ENCODE peak calls at places on chromosomes 4 and X, in nine cellular contexts. X, C, G, S, U, Q, F, D and L are unnamed samples.
A peak's percentile ranks its signal among the peaks of the same experiment; 100 is the strongest.

GRCh38 chr4:120692964-120693363 is 229.6 kb downstream of the PRDM5 start:
- DNase-seq in X (no peak), G (peak; percentile 78), U (no peak), D (peak; percentile 95), F (peak; percentile 73), C (no peak), Q (peak; percentile 93), S (no peak), L (peak; percentile 77)

GRCh38 chr4:115234405-115235093 is 121.1 kb upstream of the NDST4 start:
- DNase-seq in Q (peak; percentile 33), F (no peak), G (peak; percentile 24), D (no peak), U (no peak), X (no peak), S (no peak), C (no peak), L (no peak)

GRCh38 chrX:11287505-11287904 is 5.7 kb upstream of the AMELX start:
- DNase-seq in G (no peak), D (peak; percentile 42), F (no peak), C (no peak), Q (peak; percentile 10), S (no peak), X (no peak), U (no peak), L (no peak)

GRCh38 chrX:19334945-19335626 is 8.6 kb upstream of the PDHA1 start:
- DNase-seq in S (no peak), C (no peak), F (no peak), D (peak; percentile 49), U (no peak), Q (peak; percentile 0), G (no peak), X (no peak), L (peak; percentile 7)

GRCh38 chrX:55754861-55755294 is 37.3 kb downstream of the RRAGB start:
- DNase-seq in Q (no peak), S (no peak), X (no peak), D (no peak), G (no peak), U (no peak), F (no peak), C (no peak), L (no peak)

GRCh38 chrX:112819013-112819635 is 21.5 kb downstream of the AMOT start:
- DNase-seq in G (peak; percentile 30), C (no peak), S (no peak), U (no peak), Q (peak; percentile 7), D (peak; percentile 33), X (no peak), F (peak; percentile 57), L (no peak)

GRCh38 chrX:139930923-139931645 is 1.8 kb downstream of the ATP11C start:
- DNase-seq in X (no peak), F (no peak), Q (no peak), G (peak; percentile 26), U (peak; percentile 63), D (peak; percentile 22), C (no peak), S (no peak), L (no peak)

GRCh38 chr4:114926508-114926907 is 186.9 kb downstream of the NDST4 start:
- DNase-seq in C (no peak), F (no peak), D (no peak), Q (no peak), X (no peak), U (no peak), S (no peak), G (no peak), L (no peak)

GRCh38 chr4:104966349-104967033 is 180.2 kb upstream of the TET2 start:
- DNase-seq in S (no peak), D (peak; percentile 5), X (no peak), U (no peak), Q (peak; percentile 82), F (no peak), C (no peak), G (peak; percentile 52), L (no peak)

GRCh38 chr4:71333368-71333767 is 5.5 kb upstream of the SLC4A4 start:
- DNase-seq in Q (no peak), F (no peak), S (no peak), X (no peak), G (no peak), U (no peak), D (no peak), C (no peak), L (no peak)

GRCh38 chr4:116275006-116275405 is 810.4 kb downstream of the TRAM1L1 start:
- DNase-seq in X (no peak), G (no peak), F (no peak), Q (no peak), U (no peak), S (no peak), C (no peak), D (no peak), L (no peak)

GRCh38 chr4:189974056-189974455 is 33.4 kb downstream of the FRG1 start:
- DNase-seq in C (no peak), G (no peak), S (no peak), F (no peak), X (no peak), D (peak; percentile 11), U (no peak), Q (peak; percentile 12), L (no peak)

GRCh38 chrX:129655547-129656248 is 942 bp upstream of the APLN start:
- DNase-seq in Q (no peak), X (peak; percentile 55), S (no peak), D (no peak), G (no peak), F (no peak), C (no peak), U (no peak), L (no peak)

GRCh38 chrX:134460861-134461218 is 875 bp downstream of the HPRT1 start:
- DNase-seq in U (no peak), G (peak; percentile 13), Q (peak; percentile 17), F (no peak), S (no peak), X (no peak), C (no peak), D (peak; percentile 13), L (no peak)

DNA sequence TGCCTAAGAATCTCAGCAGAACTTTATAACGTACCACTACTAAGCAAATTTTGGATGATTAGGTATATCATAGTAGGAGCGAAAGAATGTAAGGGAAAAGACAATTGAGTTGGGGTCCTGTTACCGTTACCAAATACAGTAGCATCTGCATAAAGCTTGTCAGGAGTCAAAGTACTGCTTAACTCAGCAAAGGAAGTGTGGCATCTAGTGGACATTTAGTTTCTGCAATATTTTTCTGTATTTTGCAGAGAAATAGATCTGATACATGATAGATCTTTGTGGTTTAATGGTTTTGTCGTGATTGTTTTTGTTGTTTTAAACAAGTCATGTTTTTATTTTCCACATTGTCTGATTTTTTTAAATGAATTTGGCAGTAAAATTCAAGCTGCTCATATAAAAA is 81.0 kb upstream of the SMARCAD1 start:
- DNase-seq in C (no peak), U (no peak), G (peak; percentile 16), F (no peak), X (no peak), D (no peak), S (no peak), Q (peak; percentile 20), L (no peak)
- TF ChIP-seq CTCF in C (no peak), U (no peak), G (peak; percentile 61), F (no peak), X (no peak), D (peak; percentile 17), S (no peak), Q (no peak), L (peak; percentile 6)

GRCh38 chr4:133146574-133147198 is 2.4 kb upstream of the PCDH10 start:
- DNase-seq in F (no peak), D (peak; percentile 66), C (no peak), X (peak; percentile 76), G (peak; percentile 69), U (peak; percentile 62), S (no peak), Q (peak; percentile 15), L (no peak)

GRCh38 chr4:133145758-133146157 is 3.3 kb upstream of the PCDH10 start:
- DNase-seq in X (no peak), D (no peak), C (no peak), G (no peak), Q (no peak), S (no peak), F (no peak), U (no peak), L (no peak)

GRCh38 chr4:133145241-133145640 is 3.9 kb upstream of the PCDH10 start:
- DNase-seq in D (no peak), S (no peak), X (no peak), C (no peak), G (no peak), F (no peak), U (no peak), Q (no peak), L (no peak)

GRCh38 chr4:133147365-133147821 is 1.7 kb upstream of the PCDH10 start:
- DNase-seq in Q (no peak), U (no peak), X (peak; percentile 55), S (no peak), C (no peak), F (no peak), G (peak; percentile 10), D (no peak), L (no peak)

GRCh38 chr4:133146192-133146573 is 2.9 kb upstream of the PCDH10 start:
- DNase-seq in G (no peak), U (no peak), X (no peak), Q (no peak), F (no peak), C (no peak), S (no peak), D (no peak), L (no peak)
- H3K4me3 ChIP-seq in G (peak overlapping the region; percentile 64), U (peak overlapping the region; percentile 7), X (peak overlapping the region; percentile 58), Q (no peak overlapping the region), F (peak overlapping the region; percentile 50), C (no peak overlapping the region), S (peak overlapping the region; percentile 80), D (peak overlapping the region; percentile 54), L (peak overlapping the region; percentile 17)

GRCh38 chr4:39455486-39455885 is 3.2 kb downstream of the RPL9 start:
- DNase-seq in S (no peak), D (no peak), Q (no peak), F (no peak), G (no peak), C (no peak), U (no peak), X (no peak), L (no peak)
- TF ChIP-seq CTCF in S (no peak), D (no peak), Q (no peak), F (no peak), G (no peak), C (no peak), U (no peak), X (no peak), L (no peak)

GRCh38 chr4:121784401-121784800 is 16.7 kb upstream of the EXOSC9 start:
- DNase-seq in Q (no peak), S (no peak), U (no peak), C (no peak), X (no peak), G (no peak), F (no peak), D (peak; percentile 38), L (no peak)

GRCh38 chr4:121785479-121785878 is 15.6 kb upstream of the EXOSC9 start:
- DNase-seq in U (peak; percentile 68), D (peak; percentile 68), G (no peak), X (no peak), C (no peak), F (no peak), S (no peak), Q (no peak), L (no peak)

GRCh38 chr4:121786221-121786620 is 14.9 kb upstream of the EXOSC9 start:
- DNase-seq in G (no peak), X (no peak), S (no peak), U (no peak), D (no peak), F (no peak), Q (no peak), C (no peak), L (no peak)

GRCh38 chr4:121783210-121783609 is 17.9 kb upstream of the EXOSC9 start:
- DNase-seq in F (no peak), C (no peak), U (no peak), D (no peak), S (no peak), Q (no peak), X (no peak), G (no peak), L (no peak)

GRCh38 chr4:121784975-121785374 is 16.1 kb upstream of the EXOSC9 start:
- DNase-seq in S (no peak), Q (peak; percentile 89), X (no peak), G (no peak), D (peak; percentile 99), U (peak; percentile 67), F (peak; percentile 98), C (peak; percentile 18), L (no peak)
- H3K4me3 ChIP-seq in S (no peak overlapping the region), Q (no peak overlapping the region), X (no peak overlapping the region), G (no peak overlapping the region), D (no peak overlapping the region), U (no peak overlapping the region), F (no peak overlapping the region), C (no peak overlapping the region), L (no peak overlapping the region)